ENCODE peak calls at places on chromosomes 16 and 17, in seven cellular contexts. W is DND-41, J is transverse colon, H is choroid plexus epithelial cell, R is astrocyte of the spinal cord, B is HepG2, F is AG09309. T is an unnamed sample.

GRCh38 chr17:68522266-68522665 is 10.0 kb downstream of the PRKAR1A start:
- DNase-seq in H (no peak), W (no peak), J (no peak), F (no peak), R (no peak), B (no peak), T (no peak)

GRCh38 chr16:54102888-54103866 is 183.4 kb downstream of the IRX3 start:
- DNase-seq in W (no peak), J (no peak), R (no peak), F (no peak), B (peak), H (no peak), T (no peak)

GRCh38 chr16:61024180-61024900 is 1011.9 kb downstream of the CDH8 start:
- DNase-seq in F (no peak), B (no peak), W (no peak), R (no peak), H (no peak), J (no peak), T (no peak)

GRCh38 chr16:77775911-77776909 is 12.2 kb upstream of the VAT1L start:
- DNase-seq in B (peak), J (no peak), F (no peak), R (no peak), H (peak), W (no peak), T (no peak)

GRCh38 chr17:10033449-10033848 is 128.4 kb upstream of the RCVRN start:
- DNase-seq in R (no peak), W (no peak), H (no peak), J (no peak), F (no peak), B (no peak), T (no peak)

GRCh38 chr16:88782454-88783390 is 2.3 kb downstream of the PIEZO1 start:
- DNase-seq in B (no peak), J (no peak), W (no peak), R (peak), H (peak), F (no peak), T (peak)

GRCh38 chr16:21101631-21102420 is 48.8 kb downstream of the DNAH3 start:
- DNase-seq in H (peak), F (no peak), B (peak), W (peak), R (peak), J (peak), T (peak)

GRCh38 chr17:178292-179065 is 3.0 kb downstream of the DOC2B start:
- DNase-seq in B (no peak), R (no peak), F (no peak), W (no peak), J (no peak), H (no peak), T (no peak)

GRCh38 chr17:77115510-77115909 is 25.3 kb upstream of the SEC14L1 start:
- DNase-seq in R (no peak), H (peak), B (no peak), F (no peak), J (no peak), W (no peak), T (no peak)

GRCh38 chr16:85441189-85441889 is 171.8 kb upstream of the GSE1 start:
- DNase-seq in R (no peak), W (peak), H (no peak), J (no peak), F (no peak), B (peak), T (no peak)

GRCh38 chr16:70694088-70694487 is 8.2 kb upstream of the MTSS2 start:
- DNase-seq in B (no peak), H (peak), W (no peak), R (peak), J (peak), F (no peak), T (peak)

GRCh38 chr17:17885029-17885351 is 48.2 kb upstream of the SREBF1 start:
- DNase-seq in F (no peak), W (no peak), B (no peak), R (no peak), H (peak), J (no peak), T (no peak)

GRCh38 chr17:80942360-80943345 is 49.0 kb upstream of the CHMP6 start:
- DNase-seq in F (peak), J (peak), R (peak), H (peak), B (no peak), W (no peak), T (peak)

GRCh38 chr16:68802190-68802589 is 41.1 kb upstream of the TANGO6 start:
- DNase-seq in W (no peak), B (no peak), F (peak), H (peak), J (no peak), R (peak), T (peak)

GRCh38 chr17:65551641-65552040 is 9.8 kb downstream of the AXIN2 start:
- DNase-seq in H (no peak), B (no peak), W (no peak), F (no peak), R (no peak), J (no peak), T (no peak)

GRCh38 chr16:59030923-59031485 is 296.9 kb upstream of the GOT2 start:
- DNase-seq in J (no peak), W (no peak), H (no peak), F (no peak), B (no peak), R (no peak), T (no peak)

GRCh38 chr16:72428611-72429376 is 256.8 kb upstream of the PMFBP1 start:
- DNase-seq in W (no peak), J (no peak), R (peak), B (no peak), F (no peak), H (no peak), T (no peak)

GRCh38 chr16:65069090-65069489 is 52.8 kb downstream of the CDH11 start:
- DNase-seq in R (peak), B (no peak), W (no peak), F (peak), H (peak), J (no peak), T (peak)

GRCh38 chr17:42797067-42798007 is 1.2 kb downstream of the COA3 start:
- DNase-seq in F (no peak), R (no peak), H (no peak), J (peak), B (peak), W (no peak), T (no peak)

DNA sequence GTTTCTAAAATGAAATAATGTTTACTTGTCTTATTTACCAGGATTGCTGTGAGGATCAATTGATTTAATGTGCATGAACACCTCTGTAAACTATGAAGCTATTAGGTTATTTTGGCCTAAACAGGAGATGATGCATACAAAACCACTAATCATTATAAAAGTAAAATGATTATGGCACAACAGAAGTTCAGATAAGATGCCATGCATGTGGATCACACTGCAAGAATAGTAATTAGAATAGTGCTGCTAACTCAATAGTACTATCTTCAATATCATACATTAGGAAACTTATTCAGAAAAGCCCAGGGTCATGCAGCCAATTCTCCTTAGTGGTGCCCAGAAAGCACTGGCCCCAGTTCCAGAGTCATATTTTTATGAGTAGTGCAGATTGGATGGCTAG is 66.9 kb downstream of the TMEM100 start:
- DNase-seq in W (no peak), R (no peak), F (no peak), B (no peak), J (no peak), H (no peak), T (no peak)
- TF ChIP-seq CTCF in W (no peak), R (no peak), F (no peak), B (no peak), J (no peak), H (no peak), T (no peak)

GRCh38 chr17:34146440-34147043 is 108.5 kb upstream of the CCL2 start:
- DNase-seq in J (peak), W (peak), R (no peak), H (no peak), F (no peak), B (peak), T (no peak)
- TF ChIP-seq CTCF in J (peak), W (peak), R (peak), H (peak), F (no peak), B (peak), T (peak)

GRCh38 chr17:58210922-58211321 is 8.1 kb downstream of the MKS1 start:
- DNase-seq in R (no peak), J (no peak), W (no peak), B (no peak), H (no peak), F (no peak), T (no peak)
- TF ChIP-seq CTCF in R (no peak), J (no peak), W (peak), B (peak), H (no peak), F (no peak), T (peak)

GRCh38 chr16:50864386-50864785 is 122.5 kb downstream of the CYLD start:
- DNase-seq in B (no peak), R (no peak), J (no peak), F (no peak), W (no peak), H (no peak), T (no peak)

GRCh38 chr16:50868577-50868976 is 126.7 kb downstream of the CYLD start:
- DNase-seq in J (no peak), R (no peak), H (no peak), B (no peak), W (no peak), F (no peak), T (no peak)

GRCh38 chr16:50863673-50864144 is 121.8 kb downstream of the CYLD start:
- DNase-seq in H (no peak), W (no peak), R (no peak), F (no peak), J (no peak), B (no peak), T (no peak)

GRCh38 chr16:50862818-50863672 is 121.2 kb downstream of the CYLD start:
- DNase-seq in W (no peak), F (no peak), H (no peak), J (no peak), R (no peak), B (no peak), T (no peak)

DNA sequence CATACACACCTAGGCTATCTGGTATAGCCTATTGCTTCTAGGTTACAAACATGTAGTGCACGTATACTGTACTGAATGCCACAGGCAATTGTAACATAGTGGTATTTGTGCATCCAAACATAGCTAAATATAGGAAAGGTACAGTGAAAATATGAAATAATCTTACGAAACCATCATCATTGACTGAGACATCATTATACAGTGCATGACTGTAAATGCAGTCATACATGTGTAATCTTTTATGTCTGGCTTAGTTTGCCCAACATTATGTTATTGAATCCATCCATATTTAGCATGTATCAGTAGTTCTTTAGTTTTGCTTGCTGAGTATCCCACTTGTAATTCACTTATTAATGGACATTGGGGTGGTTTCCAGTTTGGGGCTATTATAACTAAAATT is 124.9 kb downstream of the CYLD start:
- DNase-seq in W (no peak), R (no peak), F (no peak), J (no peak), H (no peak), B (no peak), T (no peak)
- TF ChIP-seq CTCF in W (no peak), R (no peak), F (no peak), J (no peak), H (no peak), B (no peak), T (no peak)

GRCh38 chr16:74437-75318 is 2.2 kb upstream of the RHBDF1 start:
- DNase-seq in B (no peak), R (no peak), F (no peak), W (no peak), H (no peak), J (no peak), T (no peak)

GRCh38 chr16:77273-77806 is 685 bp upstream of the MPG start:
- DNase-seq in B (peak), F (no peak), R (peak), J (peak), H (peak), W (peak), T (peak)

GRCh38 chr16:74025-74424 is 1.6 kb upstream of the RHBDF1 start:
- DNase-seq in W (no peak), B (no peak), H (no peak), R (no peak), J (no peak), F (no peak), T (no peak)

GRCh38 chr16:76535-77272 is 1.3 kb upstream of the MPG start:
- DNase-seq in W (peak), J (peak), R (peak), H (peak), F (no peak), B (peak), T (peak)

GRCh38 chr16:75580-76501 is 2.2 kb upstream of the MPG start:
- DNase-seq in B (peak), R (peak), H (peak), F (peak), J (peak), W (peak), T (peak)
- TF ChIP-seq CTCF in B (peak), R (peak), H (peak), F (peak), J (no peak), W (peak), T (peak)

DNA sequence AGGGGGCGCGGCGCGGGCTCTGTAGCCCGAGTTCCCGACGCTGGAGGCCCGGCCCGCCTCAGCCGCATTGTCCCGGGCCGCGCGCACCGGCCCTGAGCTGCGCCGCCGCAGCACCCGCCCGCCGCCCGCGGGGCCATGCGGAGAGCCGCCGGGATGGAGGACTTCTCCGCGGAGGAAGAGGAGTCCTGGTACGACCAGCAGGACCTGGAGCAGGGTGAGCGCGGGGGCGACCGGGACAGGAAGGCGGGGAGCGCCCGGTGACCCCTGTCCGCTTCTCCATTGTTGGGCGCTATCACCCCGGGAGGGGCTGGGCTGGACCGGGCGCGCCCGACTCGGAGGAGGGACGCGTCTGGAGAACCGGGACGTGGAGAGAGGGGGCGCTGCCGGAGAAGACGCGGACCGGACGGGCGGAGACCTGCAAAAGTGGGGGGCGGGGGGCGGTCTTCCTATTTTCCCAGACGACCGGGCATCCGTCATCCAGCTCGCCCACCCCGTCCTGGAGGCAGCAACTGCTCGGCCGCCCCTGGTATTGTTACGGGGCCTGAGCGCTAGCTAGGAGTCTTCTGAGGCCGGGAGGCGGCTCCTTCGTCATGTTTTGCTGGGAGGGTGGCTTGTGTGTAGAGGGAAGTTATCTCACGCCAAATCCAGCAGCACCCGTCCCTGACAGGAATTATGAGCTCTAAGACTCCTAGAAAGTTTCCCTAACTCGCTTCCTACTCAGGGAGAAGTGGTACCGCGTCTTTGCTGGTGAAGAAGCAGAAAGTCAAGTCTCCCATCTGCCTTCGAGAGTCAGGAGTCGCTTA is 678 bp downstream of the CDR2L start:
- DNase-seq in W (no peak), F (no peak), J (peak), R (peak), B (no peak), H (peak), T (peak)
- TF ChIP-seq CTCF in W (no peak), F (peak), J (peak), R (peak), B (peak), H (peak), T (peak)

DNA sequence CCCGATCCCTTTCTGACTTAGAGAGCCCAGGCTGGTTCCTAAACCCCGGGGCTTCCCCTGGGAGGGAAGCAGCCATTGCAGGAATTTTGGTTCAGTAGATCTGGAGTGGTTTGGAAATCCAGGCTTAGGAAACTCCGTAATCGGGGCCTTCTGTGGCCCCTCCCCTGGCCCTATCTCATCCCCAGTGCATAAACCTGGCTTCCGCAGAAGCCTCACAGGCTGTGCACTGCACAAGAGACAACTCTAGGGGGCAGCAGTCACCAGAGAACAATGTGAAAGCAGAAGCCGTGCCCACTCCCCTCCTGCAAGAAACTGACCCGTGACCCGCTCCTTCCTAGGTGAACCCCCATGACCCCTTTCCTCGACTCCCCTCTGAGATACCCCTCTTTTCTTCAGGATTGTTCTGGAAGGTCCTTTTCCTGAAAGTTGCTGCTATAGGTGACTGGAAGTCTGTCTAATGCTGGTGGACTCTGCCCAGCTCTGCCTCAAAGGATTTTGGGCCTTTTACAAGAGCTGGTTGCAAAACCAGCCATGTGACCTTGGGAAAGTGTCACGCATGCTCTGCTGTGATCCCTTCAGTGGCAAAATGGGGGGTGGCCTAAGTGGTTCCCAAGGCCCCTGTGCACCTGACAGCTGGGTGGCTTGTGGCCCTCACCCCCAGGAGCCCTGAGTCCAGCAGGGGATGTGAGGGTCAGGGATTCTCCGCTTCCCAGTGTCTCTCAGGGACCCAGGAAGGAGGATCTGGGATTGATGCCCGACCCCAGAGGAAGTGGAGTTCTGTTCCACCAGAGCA is 14.4 kb downstream of the GUCY2D start:
- DNase-seq in J (peak), B (no peak), W (peak), R (peak), H (peak), F (no peak), T (no peak)
- TF ChIP-seq CTCF in J (peak), B (peak), W (peak), R (peak), H (peak), F (peak), T (peak)

T was measured in HFFc6.